ENCODE peak calls at places on chromosome 19, in six cellular contexts. P is colonic mucosa, Z is thoracic aorta, N is psoas muscle, D is MM.1S, Q is mesendoderm. Y is an unnamed sample.

GRCh38 chr19:48490980-48491792 is 20.4 kb downstream of the LMTK3 start:
- DNase-seq in N (peak), Z (no peak), P (peak), Q (peak), D (peak), Y (peak)

GRCh38 chr19:6723108-6723618 is 2.7 kb upstream of the C3 start:
- DNase-seq in Q (peak), N (peak), D (no peak), Z (no peak), P (no peak), Y (peak)

GRCh38 chr19:51493776-51494175 is 7.8 kb downstream of the SIGLEC12 start:
- DNase-seq in N (no peak), Z (no peak), D (no peak), P (no peak), Q (no peak), Y (no peak)

GRCh38 chr19:55383279-55383788 is 758 bp downstream of the TMEM238 start:
- DNase-seq in Q (no peak), D (no peak), P (peak), Z (no peak), N (no peak), Y (no peak)

GRCh38 chr19:1206733-1207301 is 1.2 kb downstream of the STK11 start:
- DNase-seq in Q (no peak), D (peak), N (no peak), P (peak), Z (no peak), Y (peak)

GRCh38 chr19:28874742-28875141 is 338.2 kb downstream of the UQCRFS1 start:
- DNase-seq in N (no peak), D (no peak), Z (no peak), P (no peak), Q (no peak), Y (no peak)

GRCh38 chr19:35913589-35913988 is 5.5 kb upstream of the TYROBP start:
- DNase-seq in P (no peak), Z (no peak), D (no peak), N (no peak), Q (no peak), Y (no peak)

GRCh38 chr19:4172861-4173473 is 9.4 kb downstream of the SIRT6 start:
- DNase-seq in P (peak), Q (peak), Z (no peak), D (peak), N (peak), Y (peak)

GRCh38 chr19:35729021-35729420 is 11.2 kb downstream of the KMT2B start:
- DNase-seq in P (no peak), N (peak), Z (no peak), D (no peak), Q (no peak), Y (no peak)

GRCh38 chr19:53328967-53329366 is 4.6 kb upstream of the ZNF845 start:
- DNase-seq in N (peak), P (no peak), Q (no peak), Z (no peak), D (no peak), Y (peak)

GRCh38 chr19:58089846-58090245 is 8.2 kb downstream of the ZSCAN18 start:
- DNase-seq in D (no peak), N (no peak), Z (no peak), Q (no peak), P (no peak), Y (no peak)

GRCh38 chr19:52600639-52601024 is 30.5 kb downstream of the ZNF701 start:
- DNase-seq in P (peak), Q (no peak), D (no peak), N (peak), Z (no peak), Y (no peak)

GRCh38 chr19:49614096-49614857 is 23.3 kb downstream of the PRR12 start:
- DNase-seq in P (no peak), Z (no peak), D (no peak), Q (no peak), N (no peak), Y (peak)

GRCh38 chr19:16185925-16186234 is 670 bp downstream of the FAM32A start:
- DNase-seq in P (no peak), Q (no peak), N (no peak), Z (no peak), D (peak), Y (no peak)

GRCh38 chr19:40610396-40611064 is 9.4 kb downstream of the LTBP4 start:
- DNase-seq in Q (no peak), Z (no peak), D (peak), P (peak), N (peak), Y (no peak)

GRCh38 chr19:55345818-55346724 is 6.4 kb downstream of the KMT5C start:
- DNase-seq in N (peak), D (no peak), Z (no peak), P (peak), Q (no peak), Y (peak)

GRCh38 chr19:19528721-19529490 is at the start of gene YJEFN3:
- DNase-seq in N (no peak), P (no peak), D (no peak), Z (no peak), Q (no peak), Y (peak)

GRCh38 chr19:54481326-54481930 is 8.3 kb upstream of the CDC42EP5 start:
- DNase-seq in Q (peak), P (peak), Z (no peak), N (no peak), D (peak), Y (peak)

DNA sequence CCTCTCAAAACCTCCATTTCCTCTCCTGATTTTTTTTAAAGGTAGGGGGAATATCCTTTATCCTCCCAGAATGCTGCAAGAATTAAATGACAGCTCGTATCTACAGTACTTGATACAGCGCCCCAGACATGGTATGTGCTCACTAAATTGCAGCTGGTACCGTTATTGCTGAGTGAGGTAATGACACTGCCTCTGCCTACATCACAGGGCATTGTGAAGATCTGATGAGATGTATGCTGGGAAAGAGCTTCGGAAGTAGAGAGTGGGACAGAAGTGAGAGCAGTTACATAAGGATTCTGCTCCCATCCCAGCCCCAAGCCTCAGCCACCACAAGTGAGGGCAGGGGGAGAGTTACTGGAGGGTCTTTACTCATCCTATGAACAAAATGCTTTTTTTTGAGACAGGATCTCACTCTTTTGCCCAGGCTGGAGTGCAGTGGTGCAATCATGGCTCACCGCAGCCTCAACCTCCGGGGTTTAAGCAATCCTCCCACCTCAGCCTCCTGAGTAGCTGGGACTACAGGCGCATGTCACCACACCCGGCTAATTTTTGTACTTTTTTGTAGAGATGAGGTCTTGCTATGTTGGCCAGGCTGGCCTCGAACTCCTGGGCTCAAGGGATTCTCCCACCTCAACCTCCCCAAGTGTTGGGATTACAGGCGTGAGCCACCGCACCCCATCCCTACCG is 1.7 kb upstream of the FKRP start:
- DNase-seq in Q (no peak), N (no peak), Z (no peak), P (no peak), D (no peak), Y (no peak)
- H3K4me3 ChIP-seq in Q (no peak), N (peak), Z (no peak), P (no peak), D (no peak), Y (no peak)

GRCh38 chr19:5479958-5480357 is 24.7 kb downstream of the ZNRF4 start:
- DNase-seq in D (no peak), N (no peak), P (no peak), Z (no peak), Q (no peak), Y (peak)
- H3K4me3 ChIP-seq in D (no peak), N (no peak), P (no peak), Z (no peak), Q (no peak), Y (no peak)

GRCh38 chr19:33501957-33502356 is 19.6 kb downstream of the PEPD start:
- DNase-seq in Q (no peak), D (no peak), P (no peak), N (no peak), Z (no peak), Y (no peak)
- H3K4me3 ChIP-seq in Q (no peak), D (no peak), P (no peak), N (no peak), Z (no peak), Y (no peak)

DNA sequence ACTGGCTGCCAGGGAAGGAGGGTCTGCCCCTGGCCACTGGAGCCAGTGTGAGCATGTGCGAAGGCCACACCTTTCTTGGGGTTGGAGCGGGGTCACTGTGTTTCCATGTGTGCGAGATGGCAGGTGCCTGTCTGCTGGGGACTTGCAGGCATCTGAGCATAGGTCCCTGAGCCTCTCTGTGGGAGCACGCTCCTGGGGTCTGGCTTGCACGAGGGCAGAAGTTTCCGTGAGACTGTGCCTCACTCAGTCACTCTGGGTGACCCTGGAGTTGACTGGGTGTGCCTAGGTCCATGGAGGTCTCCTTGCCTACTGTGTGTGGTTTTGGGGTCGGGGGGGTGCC is 31.3 kb downstream of the PAK4 start:
- DNase-seq in D (no peak), Z (no peak), N (no peak), P (no peak), Q (no peak), Y (no peak)
- H3K4me3 ChIP-seq in D (no peak), Z (peak), N (no peak), P (no peak), Q (no peak), Y (no peak)

DNA sequence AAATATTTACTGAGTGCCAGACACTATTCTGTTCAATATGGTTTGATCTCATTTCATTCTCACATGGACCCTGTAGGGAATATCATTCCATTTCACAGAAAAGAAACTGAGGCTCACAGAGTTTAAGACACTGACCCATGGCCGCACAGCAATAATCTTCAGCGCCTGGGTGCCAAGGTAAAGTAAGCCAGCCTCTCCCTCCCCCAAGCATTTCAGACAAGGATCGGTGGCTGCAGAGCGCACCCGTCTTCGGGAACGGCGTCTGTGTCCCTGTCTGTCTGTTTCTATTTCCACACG is 4.3 kb upstream of the PDE4A start:
- DNase-seq in D (no peak), Z (no peak), P (no peak), N (no peak), Q (no peak), Y (no peak)
- H3K4me3 ChIP-seq in D (peak), Z (peak), P (peak), N (peak), Q (no peak), Y (peak)